ENCODE peak calls at places on chromosomes 3 and 15, in four cellular contexts. M is NCI-H524, R is RWPE1, I is hypothalamus. G is an unnamed sample.

GRCh38 chr15:36784098-36784670 is 204.8 kb downstream of the CDIN1 start:
- DNase-seq in M (no peak), R (no peak), I (no peak), G (no peak)

GRCh38 chr3:126111566-126112475 is 27.9 kb upstream of the SLC41A3 start:
- DNase-seq in M (no peak), R (no peak), I (no peak), G (peak)

GRCh38 chr3:136194409-136195257 is 1.5 kb downstream of the MSL2 start:
- DNase-seq in M (peak), R (no peak), I (no peak), G (peak)

GRCh38 chr3:186400677-186401076 is 38.6 kb upstream of the DGKG start:
- DNase-seq in M (no peak), R (no peak), I (no peak), G (no peak)

GRCh38 chr15:101710806-101711205 is 13.5 kb downstream of the TARS3 start:
- DNase-seq in M (no peak), R (peak), I (no peak), G (peak)

GRCh38 chr3:37814547-37814946 is 47.1 kb upstream of the CTDSPL start:
- DNase-seq in M (peak), R (peak), I (no peak), G (peak)

GRCh38 chr3:30775070-30775469 is 119.4 kb downstream of the GADL1 start:
- DNase-seq in M (peak), R (peak), I (no peak), G (no peak)

GRCh38 chr3:33660035-33660434 is 58.0 kb downstream of the CLASP2 start:
- DNase-seq in M (peak), R (no peak), I (no peak), G (no peak)

GRCh38 chr3:185335799-185336198 is 27.1 kb upstream of the MAP3K13 start:
- DNase-seq in M (no peak), R (peak), I (no peak), G (peak)

GRCh38 chr3:113100063-113100462 is 109.3 kb downstream of the GTPBP8 start:
- DNase-seq in M (no peak), R (no peak), I (no peak), G (no peak)

GRCh38 chr3:131883086-131883485 is 151.7 kb downstream of the CPNE4 start:
- DNase-seq in M (no peak), R (no peak), I (no peak), G (no peak)

GRCh38 chr15:75229191-75230015 is 27.7 kb downstream of the C15orf39 start:
- DNase-seq in M (no peak), R (no peak), I (no peak), G (peak)